ENCODE peak calls at places on chromosome 14, in four cellular contexts. One of them, this sample, is unnamed.

GRCh38 chr14:39977198-39977597 is 545.0 kb upstream of the FBXO33 start:
- DNase-seq in omental fat pad: no peak
- DNase-seq in putamen: no peak
- DNase-seq in D341Med: no peak
- DNase-seq in this sample: no peak

GRCh38 chr14:65000868-65001600 is 14.3 kb downstream of the FNTB start:
- DNase-seq in omental fat pad: no peak
- DNase-seq in putamen: no peak
- DNase-seq in D341Med: no peak
- DNase-seq in this sample: no peak

GRCh38 chr14:95095991-95096390 is 61.3 kb downstream of the DICER1 start:
- DNase-seq in omental fat pad: no peak
- DNase-seq in putamen: no peak
- DNase-seq in D341Med: no peak
- DNase-seq in this sample: peak

GRCh38 chr14:100692859-100693558 is 33.7 kb upstream of the DLK1 start:
- DNase-seq in omental fat pad: no peak
- DNase-seq in putamen: no peak
- DNase-seq in D341Med: no peak
- DNase-seq in this sample: no peak

GRCh38 chr14:85811340-85811739 is 281.4 kb downstream of the FLRT2 start:
- DNase-seq in omental fat pad: no peak
- DNase-seq in putamen: no peak
- DNase-seq in D341Med: no peak
- DNase-seq in this sample: no peak

GRCh38 chr14:23559010-23559920 is 3.2 kb downstream of the THTPA start:
- DNase-seq in omental fat pad: peak
- DNase-seq in putamen: no peak
- DNase-seq in D341Med: peak
- DNase-seq in this sample: no peak

GRCh38 chr14:93997933-93998870 is 1.1 kb downstream of the CCDC197 start:
- DNase-seq in omental fat pad: no peak
- DNase-seq in putamen: no peak
- DNase-seq in D341Med: no peak
- DNase-seq in this sample: no peak

GRCh38 chr14:93317836-93318807 is 14.7 kb downstream of the BTBD7 start:
- DNase-seq in omental fat pad: no peak
- DNase-seq in putamen: no peak
- DNase-seq in D341Med: no peak
- DNase-seq in this sample: no peak

GRCh38 chr14:74826574-74826973 is 49.4 kb downstream of the PROX2 start:
- DNase-seq in omental fat pad: no peak
- DNase-seq in putamen: no peak
- DNase-seq in D341Med: no peak
- DNase-seq in this sample: no peak

GRCh38 chr14:100588671-100589070 is 1.5 kb upstream of the BEGAIN start:
- DNase-seq in omental fat pad: no peak
- DNase-seq in putamen: no peak
- DNase-seq in D341Med: no peak
- DNase-seq in this sample: no peak

GRCh38 chr14:95875831-95876768 is 532 bp upstream of the TUNAR start:
- DNase-seq in omental fat pad: no peak
- DNase-seq in putamen: no peak
- DNase-seq in D341Med: peak
- DNase-seq in this sample: no peak

GRCh38 chr14:76742961-76743360 is 18.3 kb upstream of the VASH1 start:
- DNase-seq in omental fat pad: no peak
- DNase-seq in putamen: no peak
- DNase-seq in D341Med: no peak
- DNase-seq in this sample: peak

GRCh38 chr14:85565862-85566296 is 35.9 kb downstream of the FLRT2 start:
- DNase-seq in omental fat pad: no peak
- DNase-seq in putamen: no peak
- DNase-seq in D341Med: no peak
- DNase-seq in this sample: no peak

GRCh38 chr14:103541494-103541943 is 12.5 kb downstream of the TRMT61A start:
- DNase-seq in omental fat pad: no peak
- DNase-seq in putamen: no peak
- DNase-seq in D341Med: no peak
- DNase-seq in this sample: no peak

GRCh38 chr14:58428011-58428807 is 690 bp downstream of the KIAA0586 start:
- DNase-seq in omental fat pad: no peak
- DNase-seq in putamen: peak
- DNase-seq in D341Med: peak
- DNase-seq in this sample: peak

GRCh38 chr14:104136472-104137296 is 1.7 kb upstream of the KIF26A start:
- DNase-seq in omental fat pad: no peak
- DNase-seq in putamen: no peak
- DNase-seq in D341Med: peak
- DNase-seq in this sample: no peak

GRCh38 chr14:59332727-59333126 is 132.5 kb downstream of the GPR135 start:
- DNase-seq in omental fat pad: no peak
- DNase-seq in putamen: no peak
- DNase-seq in D341Med: no peak
- DNase-seq in this sample: no peak

GRCh38 chr14:53619625-53620324 is 336.9 kb downstream of the BMP4 start:
- DNase-seq in omental fat pad: no peak
- DNase-seq in putamen: no peak
- DNase-seq in D341Med: no peak
- DNase-seq in this sample: no peak

This sample was measured in pons.